ENCODE peak calls at places on chromosomes 4 and X, in ten cellular contexts. One of them, this sample, is unnamed.

GRCh38 chr4:36310793-36311192 is 29.4 kb downstream of the DTHD1 start:
- DNase-seq in ovary: peak
- DNase-seq in suprapubic skin: no peak
- DNase-seq in CD8-positive, alpha-beta memory T cell: no peak
- DNase-seq in ascending aorta: peak
- DNase-seq in effector memory CD4-positive, alpha-beta T cell: no peak
- DNase-seq in adrenal gland: peak
- DNase-seq in lower lobe of right lung: no peak
- DNase-seq in esophagus muscularis mucosa: no peak
- DNase-seq in Peyer's patch: peak
- DNase-seq in this sample: no peak

GRCh38 chr4:151716324-151716723 is 44.5 kb downstream of the GATB start:
- DNase-seq in ovary: no peak
- DNase-seq in suprapubic skin: no peak
- DNase-seq in CD8-positive, alpha-beta memory T cell: no peak
- DNase-seq in ascending aorta: no peak
- DNase-seq in effector memory CD4-positive, alpha-beta T cell: no peak
- DNase-seq in adrenal gland: no peak
- DNase-seq in lower lobe of right lung: no peak
- DNase-seq in esophagus muscularis mucosa: no peak
- DNase-seq in Peyer's patch: no peak
- DNase-seq in this sample: no peak

GRCh38 chr4:161949941-161950725 is 213.7 kb downstream of the FSTL5 start:
- DNase-seq in ovary: no peak
- DNase-seq in suprapubic skin: no peak
- DNase-seq in CD8-positive, alpha-beta memory T cell: no peak
- DNase-seq in ascending aorta: no peak
- DNase-seq in effector memory CD4-positive, alpha-beta T cell: no peak
- DNase-seq in adrenal gland: no peak
- DNase-seq in lower lobe of right lung: no peak
- DNase-seq in esophagus muscularis mucosa: no peak
- DNase-seq in Peyer's patch: no peak
- DNase-seq in this sample: no peak

GRCh38 chr4:23680616-23681518 is 209.0 kb downstream of the PPARGC1A start:
- DNase-seq in ovary: no peak
- DNase-seq in suprapubic skin: no peak
- DNase-seq in CD8-positive, alpha-beta memory T cell: no peak
- DNase-seq in ascending aorta: no peak
- DNase-seq in effector memory CD4-positive, alpha-beta T cell: no peak
- DNase-seq in adrenal gland: no peak
- DNase-seq in lower lobe of right lung: no peak
- DNase-seq in esophagus muscularis mucosa: no peak
- DNase-seq in Peyer's patch: no peak
- DNase-seq in this sample: no peak

GRCh38 chrX:18410038-18410437 is 15.4 kb upstream of the CDKL5 start:
- DNase-seq in ovary: no peak
- DNase-seq in suprapubic skin: no peak
- DNase-seq in CD8-positive, alpha-beta memory T cell: no peak
- DNase-seq in ascending aorta: no peak
- DNase-seq in effector memory CD4-positive, alpha-beta T cell: no peak
- DNase-seq in adrenal gland: peak
- DNase-seq in lower lobe of right lung: no peak
- DNase-seq in esophagus muscularis mucosa: no peak
- DNase-seq in Peyer's patch: no peak
- DNase-seq in this sample: peak

GRCh38 chrX:105229146-105229545 is 8.7 kb upstream of the TEX13A start:
- DNase-seq in ovary: no peak
- DNase-seq in suprapubic skin: no peak
- DNase-seq in CD8-positive, alpha-beta memory T cell: no peak
- DNase-seq in ascending aorta: no peak
- DNase-seq in effector memory CD4-positive, alpha-beta T cell: no peak
- DNase-seq in adrenal gland: no peak
- DNase-seq in lower lobe of right lung: no peak
- DNase-seq in esophagus muscularis mucosa: no peak
- DNase-seq in Peyer's patch: no peak
- DNase-seq in this sample: no peak

GRCh38 chr4:107210450-107211239 is 174.5 kb upstream of the DKK2 start:
- DNase-seq in ovary: no peak
- DNase-seq in suprapubic skin: no peak
- DNase-seq in CD8-positive, alpha-beta memory T cell: no peak
- DNase-seq in ascending aorta: no peak
- DNase-seq in effector memory CD4-positive, alpha-beta T cell: no peak
- DNase-seq in adrenal gland: no peak
- DNase-seq in lower lobe of right lung: no peak
- DNase-seq in esophagus muscularis mucosa: no peak
- DNase-seq in Peyer's patch: no peak
- DNase-seq in this sample: no peak

GRCh38 chrX:154010330-154011087 is 9.2 kb downstream of the IRAK1 start:
- DNase-seq in ovary: no peak
- DNase-seq in suprapubic skin: no peak
- DNase-seq in CD8-positive, alpha-beta memory T cell: no peak
- DNase-seq in ascending aorta: no peak
- DNase-seq in effector memory CD4-positive, alpha-beta T cell: no peak
- DNase-seq in adrenal gland: peak
- DNase-seq in lower lobe of right lung: peak
- DNase-seq in esophagus muscularis mucosa: no peak
- DNase-seq in Peyer's patch: peak
- DNase-seq in this sample: peak

GRCh38 chr4:38855466-38855865 is 1.2 kb downstream of the TLR6 start:
- DNase-seq in ovary: no peak
- DNase-seq in suprapubic skin: no peak
- DNase-seq in CD8-positive, alpha-beta memory T cell: no peak
- DNase-seq in ascending aorta: no peak
- DNase-seq in effector memory CD4-positive, alpha-beta T cell: no peak
- DNase-seq in adrenal gland: no peak
- DNase-seq in lower lobe of right lung: no peak
- DNase-seq in esophagus muscularis mucosa: no peak
- DNase-seq in Peyer's patch: no peak
- DNase-seq in this sample: no peak

GRCh38 chr4:38858097-38858420 is 1.4 kb upstream of the TLR6 start:
- DNase-seq in ovary: no peak
- DNase-seq in suprapubic skin: no peak
- DNase-seq in CD8-positive, alpha-beta memory T cell: no peak
- DNase-seq in ascending aorta: no peak
- DNase-seq in effector memory CD4-positive, alpha-beta T cell: no peak
- DNase-seq in adrenal gland: no peak
- DNase-seq in lower lobe of right lung: no peak
- DNase-seq in esophagus muscularis mucosa: no peak
- DNase-seq in Peyer's patch: no peak
- DNase-seq in this sample: no peak

GRCh38 chr4:38856046-38856445 is 571 bp downstream of the TLR6 start:
- DNase-seq in ovary: no peak
- DNase-seq in suprapubic skin: no peak
- DNase-seq in CD8-positive, alpha-beta memory T cell: no peak
- DNase-seq in ascending aorta: no peak
- DNase-seq in effector memory CD4-positive, alpha-beta T cell: no peak
- DNase-seq in adrenal gland: no peak
- DNase-seq in lower lobe of right lung: peak
- DNase-seq in esophagus muscularis mucosa: no peak
- DNase-seq in Peyer's patch: peak
- DNase-seq in this sample: no peak

GRCh38 chr4:38857354-38858096 is 908 bp upstream of the TLR6 start:
- DNase-seq in ovary: peak
- DNase-seq in suprapubic skin: no peak
- DNase-seq in CD8-positive, alpha-beta memory T cell: no peak
- DNase-seq in ascending aorta: peak
- DNase-seq in effector memory CD4-positive, alpha-beta T cell: no peak
- DNase-seq in adrenal gland: peak
- DNase-seq in lower lobe of right lung: no peak
- DNase-seq in esophagus muscularis mucosa: no peak
- DNase-seq in Peyer's patch: peak
- DNase-seq in this sample: peak

GRCh38 chr4:38856524-38857337 is at the start of gene TLR6:
- DNase-seq in ovary: peak
- DNase-seq in suprapubic skin: no peak
- DNase-seq in CD8-positive, alpha-beta memory T cell: peak
- DNase-seq in ascending aorta: peak
- DNase-seq in effector memory CD4-positive, alpha-beta T cell: no peak
- DNase-seq in adrenal gland: peak
- DNase-seq in lower lobe of right lung: no peak
- DNase-seq in esophagus muscularis mucosa: no peak
- DNase-seq in Peyer's patch: peak
- DNase-seq in this sample: peak
- H3K27ac ChIP-seq in ovary: peak
- H3K27ac ChIP-seq in suprapubic skin: peak
- H3K27ac ChIP-seq in CD8-positive, alpha-beta memory T cell: no peak
- H3K27ac ChIP-seq in ascending aorta: peak
- H3K27ac ChIP-seq in effector memory CD4-positive, alpha-beta T cell: peak
- H3K27ac ChIP-seq in adrenal gland: peak
- H3K27ac ChIP-seq in lower lobe of right lung: peak
- H3K27ac ChIP-seq in esophagus muscularis mucosa: peak
- H3K27ac ChIP-seq in Peyer's patch: peak
- H3K27ac ChIP-seq in this sample: peak

GRCh38 chrX:129125515-129125914 is 397.8 kb downstream of the SMARCA1 start:
- DNase-seq in ovary: no peak
- DNase-seq in suprapubic skin: no peak
- DNase-seq in CD8-positive, alpha-beta memory T cell: no peak
- DNase-seq in ascending aorta: no peak
- DNase-seq in effector memory CD4-positive, alpha-beta T cell: no peak
- DNase-seq in adrenal gland: no peak
- DNase-seq in lower lobe of right lung: no peak
- DNase-seq in esophagus muscularis mucosa: no peak
- DNase-seq in Peyer's patch: no peak
- DNase-seq in this sample: no peak
- H3K27ac ChIP-seq in ovary: no peak
- H3K27ac ChIP-seq in suprapubic skin: no peak
- H3K27ac ChIP-seq in CD8-positive, alpha-beta memory T cell: no peak
- H3K27ac ChIP-seq in ascending aorta: no peak
- H3K27ac ChIP-seq in effector memory CD4-positive, alpha-beta T cell: no peak
- H3K27ac ChIP-seq in adrenal gland: no peak
- H3K27ac ChIP-seq in lower lobe of right lung: no peak
- H3K27ac ChIP-seq in esophagus muscularis mucosa: no peak
- H3K27ac ChIP-seq in Peyer's patch: no peak
- H3K27ac ChIP-seq in this sample: no peak

GRCh38 chr4:38016698-38017097 is 56.5 kb downstream of the PTTG2 start:
- DNase-seq in ovary: no peak
- DNase-seq in suprapubic skin: no peak
- DNase-seq in CD8-positive, alpha-beta memory T cell: no peak
- DNase-seq in ascending aorta: no peak
- DNase-seq in effector memory CD4-positive, alpha-beta T cell: no peak
- DNase-seq in adrenal gland: no peak
- DNase-seq in lower lobe of right lung: no peak
- DNase-seq in esophagus muscularis mucosa: no peak
- DNase-seq in Peyer's patch: no peak
- DNase-seq in this sample: no peak

GRCh38 chr4:38015886-38016515 is 55.8 kb downstream of the PTTG2 start:
- DNase-seq in ovary: no peak
- DNase-seq in suprapubic skin: no peak
- DNase-seq in CD8-positive, alpha-beta memory T cell: no peak
- DNase-seq in ascending aorta: no peak
- DNase-seq in effector memory CD4-positive, alpha-beta T cell: no peak
- DNase-seq in adrenal gland: no peak
- DNase-seq in lower lobe of right lung: no peak
- DNase-seq in esophagus muscularis mucosa: no peak
- DNase-seq in Peyer's patch: no peak
- DNase-seq in this sample: no peak

GRCh38 chr4:38011484-38012162 is 51.4 kb downstream of the PTTG2 start:
- DNase-seq in ovary: no peak
- DNase-seq in suprapubic skin: no peak
- DNase-seq in CD8-positive, alpha-beta memory T cell: no peak
- DNase-seq in ascending aorta: no peak
- DNase-seq in effector memory CD4-positive, alpha-beta T cell: no peak
- DNase-seq in adrenal gland: no peak
- DNase-seq in lower lobe of right lung: no peak
- DNase-seq in esophagus muscularis mucosa: no peak
- DNase-seq in Peyer's patch: no peak
- DNase-seq in this sample: no peak

GRCh38 chr4:38013461-38014366 is 53.5 kb downstream of the PTTG2 start:
- DNase-seq in ovary: no peak
- DNase-seq in suprapubic skin: no peak
- DNase-seq in CD8-positive, alpha-beta memory T cell: no peak
- DNase-seq in ascending aorta: no peak
- DNase-seq in effector memory CD4-positive, alpha-beta T cell: no peak
- DNase-seq in adrenal gland: peak
- DNase-seq in lower lobe of right lung: no peak
- DNase-seq in esophagus muscularis mucosa: no peak
- DNase-seq in Peyer's patch: no peak
- DNase-seq in this sample: peak

DNA sequence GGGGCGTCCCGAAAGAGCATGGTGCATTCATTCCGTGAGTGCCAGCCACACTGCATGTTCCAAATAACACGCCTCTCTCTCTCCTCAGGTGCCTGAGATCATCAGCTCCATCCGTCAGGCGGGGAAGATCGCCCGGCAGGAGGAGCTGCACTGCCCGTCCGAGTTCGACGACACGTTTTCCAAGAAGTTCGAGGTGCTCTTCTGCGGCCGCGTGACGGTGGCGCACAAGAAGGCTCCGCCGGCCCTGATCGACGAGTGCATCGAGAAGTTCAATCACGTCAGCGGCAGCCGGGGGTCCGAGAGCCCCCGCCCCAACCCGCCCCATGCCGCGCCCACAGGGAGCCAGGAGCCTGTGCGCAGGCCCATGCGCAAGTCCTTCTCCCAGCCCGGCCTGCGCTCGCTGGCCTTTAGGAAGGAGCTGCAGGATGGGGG is 54.2 kb downstream of the PTTG2 start:
- DNase-seq in ovary: no peak
- DNase-seq in suprapubic skin: no peak
- DNase-seq in CD8-positive, alpha-beta memory T cell: no peak
- DNase-seq in ascending aorta: no peak
- DNase-seq in effector memory CD4-positive, alpha-beta T cell: no peak
- DNase-seq in adrenal gland: no peak
- DNase-seq in lower lobe of right lung: no peak
- DNase-seq in esophagus muscularis mucosa: no peak
- DNase-seq in Peyer's patch: no peak
- DNase-seq in this sample: no peak
- H3K27ac ChIP-seq in ovary: no peak
- H3K27ac ChIP-seq in suprapubic skin: no peak
- H3K27ac ChIP-seq in CD8-positive, alpha-beta memory T cell: no peak
- H3K27ac ChIP-seq in ascending aorta: peak
- H3K27ac ChIP-seq in effector memory CD4-positive, alpha-beta T cell: no peak
- H3K27ac ChIP-seq in adrenal gland: no peak
- H3K27ac ChIP-seq in lower lobe of right lung: no peak
- H3K27ac ChIP-seq in esophagus muscularis mucosa: peak
- H3K27ac ChIP-seq in Peyer's patch: no peak
- H3K27ac ChIP-seq in this sample: peak

DNA sequence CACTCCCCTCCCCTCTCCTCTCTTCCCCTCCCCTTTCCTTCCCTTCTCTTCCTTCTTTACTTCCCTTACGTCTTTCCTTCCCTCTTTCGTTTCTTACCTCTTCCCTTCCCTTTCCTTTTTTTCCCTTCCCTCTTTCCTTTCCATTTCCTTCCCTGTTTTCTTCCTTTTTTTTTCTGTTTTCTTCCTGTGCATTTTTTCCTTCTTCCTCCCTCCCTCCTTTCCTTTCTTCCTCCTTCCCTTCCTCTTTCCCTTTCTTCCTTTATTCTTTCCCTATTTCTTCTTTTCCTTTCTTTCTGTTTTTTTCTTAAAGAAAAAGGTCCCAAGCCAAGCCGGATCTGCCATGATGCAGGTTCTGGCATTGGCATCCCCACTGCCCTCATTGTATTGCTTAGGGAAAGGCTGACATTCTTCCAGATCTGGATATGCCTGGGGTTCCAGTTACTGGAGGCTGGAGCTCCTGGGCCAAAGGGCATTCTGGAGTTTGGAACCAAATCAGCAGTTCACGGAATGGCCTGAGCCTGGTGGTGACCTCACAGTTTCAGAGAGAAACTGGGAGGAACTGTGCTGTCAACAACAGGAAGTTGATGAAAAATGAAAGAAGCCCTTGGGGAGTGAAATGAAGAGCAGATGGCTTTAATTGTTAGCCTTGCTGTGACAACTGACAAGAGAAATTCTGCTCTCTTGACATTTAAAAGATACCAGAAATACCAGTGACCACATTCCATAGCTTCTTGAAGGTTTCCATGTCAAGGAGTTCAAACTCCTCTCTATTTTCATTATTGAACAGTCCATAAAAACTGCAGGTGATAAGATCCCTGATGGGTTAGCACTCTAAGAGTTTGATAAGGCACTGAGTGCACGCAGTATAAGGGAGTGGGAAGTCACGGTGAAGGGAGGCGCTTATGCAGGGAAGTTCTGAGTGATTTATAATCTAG is 622.1 kb downstream of the SPRY1 start:
- DNase-seq in ovary: peak
- DNase-seq in suprapubic skin: peak
- DNase-seq in CD8-positive, alpha-beta memory T cell: no peak
- DNase-seq in ascending aorta: peak
- DNase-seq in effector memory CD4-positive, alpha-beta T cell: no peak
- DNase-seq in adrenal gland: peak
- DNase-seq in lower lobe of right lung: no peak
- DNase-seq in esophagus muscularis mucosa: peak
- DNase-seq in Peyer's patch: peak
- DNase-seq in this sample: peak
- H3K27ac ChIP-seq in ovary: no peak
- H3K27ac ChIP-seq in suprapubic skin: peak
- H3K27ac ChIP-seq in CD8-positive, alpha-beta memory T cell: no peak
- H3K27ac ChIP-seq in ascending aorta: peak
- H3K27ac ChIP-seq in effector memory CD4-positive, alpha-beta T cell: no peak
- H3K27ac ChIP-seq in adrenal gland: peak
- H3K27ac ChIP-seq in lower lobe of right lung: peak
- H3K27ac ChIP-seq in esophagus muscularis mucosa: peak
- H3K27ac ChIP-seq in Peyer's patch: peak
- H3K27ac ChIP-seq in this sample: peak

This sample was measured in thyroid gland.